ENCODE peak calls at places on chromosomes 13 and 19, in five cellular contexts. H, Z, V, R and P are unnamed samples.

GRCh38 chr13:31982540-31982939 is 49.0 kb upstream of the FRY start:
- DNase-seq in H (no peak), R (no peak), V (no peak), Z (peak; percentile 63), P (no peak)

GRCh38 chr13:79995334-79995733 is 345.6 kb downstream of the SPRY2 start:
- DNase-seq in Z (no peak), H (no peak), R (no peak), V (no peak), P (no peak)

GRCh38 chr13:51955281-51955771 is 55.9 kb downstream of the ATP7B start:
- DNase-seq in Z (no peak), V (peak; percentile 53), H (no peak), R (no peak), P (no peak)

GRCh38 chr19:19053508-19054314 is 10.1 kb upstream of the SLC25A42 start:
- DNase-seq in H (peak; percentile 84), V (peak; percentile 83), Z (peak; percentile 57), R (no peak), P (no peak)

GRCh38 chr19:48489608-48490216 is 20.5 kb downstream of the CYTH2 start:
- DNase-seq in H (peak; percentile 99), V (peak; percentile 80), Z (peak; percentile 60), R (no peak), P (no peak)

GRCh38 chr13:70386919-70387318 is 278.7 kb upstream of the KLHL1 start:
- DNase-seq in R (no peak), V (no peak), H (no peak), Z (no peak), P (no peak)

GRCh38 chr13:95704510-95704909 is 27.6 kb downstream of the DNAJC3 start:
- DNase-seq in V (peak; percentile 17), R (no peak), H (no peak), Z (no peak), P (no peak)

GRCh38 chr19:19120308-19121156 is 17.7 kb downstream of the TMEM161A start:
- DNase-seq in V (peak; percentile 99), R (no peak), H (peak; percentile 100), Z (no peak), P (peak; percentile 78)

GRCh38 chr13:36918246-36919060 is 1.6 kb downstream of the SMAD9 start:
- DNase-seq in V (no peak), Z (no peak), R (no peak), H (no peak), P (no peak)

GRCh38 chr19:5641171-5641570 is 18.3 kb downstream of the SAFB start:
- DNase-seq in Z (no peak), V (no peak), R (no peak), H (no peak), P (no peak)

GRCh38 chr13:96781141-96781540 is 213.1 kb downstream of the OXGR1 start:
- DNase-seq in H (no peak), R (no peak), V (no peak), Z (no peak), P (no peak)

GRCh38 chr19:1009043-1009975 is 9.1 kb downstream of the GRIN3B start:
- DNase-seq in Z (no peak), H (no peak), R (no peak), V (no peak), P (no peak)
- TF ChIP-seq POLR2AphosphoS5 in Z (no peak), H (no peak), R (no peak), V (no peak), P (no peak)

DNA sequence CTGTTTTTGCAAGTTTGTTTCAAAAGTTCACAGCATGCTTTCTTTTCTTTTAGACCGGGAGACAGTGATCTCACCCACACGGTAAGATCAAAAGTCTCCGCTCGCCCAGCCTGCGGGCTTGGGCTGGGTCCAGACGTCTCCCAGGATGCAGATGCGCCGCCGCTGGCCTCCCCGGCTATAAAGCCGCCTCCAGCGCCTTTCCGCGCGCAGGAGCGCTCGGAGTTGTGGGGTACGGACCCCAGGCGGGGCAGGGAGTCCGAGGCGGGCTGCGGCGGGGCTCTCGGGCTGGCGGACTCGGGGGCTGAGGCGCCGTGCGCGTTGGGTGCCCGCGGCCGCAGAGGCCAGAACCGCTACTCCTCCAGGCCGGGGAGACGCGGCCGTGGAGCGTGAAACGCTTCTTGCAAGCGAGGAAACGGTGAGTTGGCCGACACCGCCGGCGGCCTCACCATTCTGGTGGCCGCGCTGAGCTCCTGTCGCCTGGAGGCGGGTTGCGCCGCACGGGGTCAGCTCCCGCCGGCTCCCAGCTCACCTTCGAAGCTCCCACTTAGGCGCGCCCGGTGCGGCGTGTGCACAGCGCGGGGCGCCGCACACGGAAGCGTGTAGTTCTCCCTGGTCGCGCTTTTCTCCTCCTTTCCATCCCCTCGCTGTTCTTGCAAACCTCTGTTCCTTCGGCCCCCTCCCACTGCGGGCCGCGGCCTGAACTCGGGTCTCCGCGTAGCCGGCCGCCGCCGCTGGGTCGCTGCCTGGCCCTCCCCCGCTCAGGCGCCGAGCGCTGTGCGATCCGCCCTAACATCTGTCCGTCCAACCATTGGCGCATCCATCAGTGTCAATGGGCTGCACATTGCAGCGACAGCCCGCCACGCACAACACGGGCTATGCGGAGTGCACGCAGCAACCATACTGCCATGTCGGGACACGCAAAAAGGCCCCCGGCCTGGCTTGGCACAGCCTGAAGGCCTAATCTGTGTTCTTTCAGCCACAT is 2.3 kb upstream of the TSHZ3 start:
- DNase-seq in H (peak; percentile 66), Z (no peak), R (no peak), V (no peak), P (no peak)
- H3K9ac ChIP-seq in H (no peak overlapping the region), Z (no peak overlapping the region), R (no peak overlapping the region), V (no peak overlapping the region), P (peak overlapping the region; percentile 94)

GRCh38 chr19:1568320-1569019 is at the start of gene MEX3D:
- DNase-seq in V (peak; percentile 85), R (no peak), H (peak; percentile 79), Z (no peak), P (no peak)
- TF ChIP-seq POLR2AphosphoS5 in V (no peak), R (no peak), H (no peak), Z (no peak), P (peak; percentile 60)

DNA sequence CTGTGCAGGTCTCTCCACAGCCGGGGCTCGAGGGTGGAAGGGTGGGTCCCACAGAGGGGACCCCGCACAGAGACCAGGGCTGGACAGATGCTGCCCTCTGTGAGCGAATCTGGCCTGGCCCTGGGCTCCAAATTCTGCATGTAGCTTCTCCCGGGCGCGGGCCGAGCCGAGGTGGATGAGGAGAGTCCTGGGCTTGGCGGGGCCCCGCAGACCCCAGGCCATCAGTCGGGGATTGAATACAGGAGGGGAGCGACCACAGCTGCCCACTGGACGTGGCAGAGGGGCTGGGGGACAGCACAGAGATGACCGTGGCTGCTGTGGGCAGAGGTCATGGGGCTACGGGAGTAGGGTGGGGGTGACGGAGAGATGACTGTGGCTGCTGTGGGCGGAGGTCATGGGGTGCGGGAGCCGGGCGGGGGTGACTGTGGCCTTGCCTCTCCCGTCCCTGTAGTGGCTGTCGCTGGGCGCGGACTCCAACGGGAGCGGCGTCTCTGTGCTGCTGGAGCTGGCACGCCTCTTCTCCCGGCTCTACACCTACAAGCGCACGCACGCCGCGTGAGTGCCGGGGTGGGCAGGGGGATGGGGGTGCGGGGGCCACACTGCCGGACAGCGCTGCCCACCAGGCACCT is 15.5 kb downstream of the NCLN start:
- DNase-seq in Z (no peak), R (no peak), H (no peak), V (no peak), P (no peak)
- H3K9ac ChIP-seq in Z (no peak overlapping the region), R (no peak overlapping the region), H (no peak overlapping the region), V (peak overlapping the region; percentile 58), P (no peak overlapping the region)

DNA sequence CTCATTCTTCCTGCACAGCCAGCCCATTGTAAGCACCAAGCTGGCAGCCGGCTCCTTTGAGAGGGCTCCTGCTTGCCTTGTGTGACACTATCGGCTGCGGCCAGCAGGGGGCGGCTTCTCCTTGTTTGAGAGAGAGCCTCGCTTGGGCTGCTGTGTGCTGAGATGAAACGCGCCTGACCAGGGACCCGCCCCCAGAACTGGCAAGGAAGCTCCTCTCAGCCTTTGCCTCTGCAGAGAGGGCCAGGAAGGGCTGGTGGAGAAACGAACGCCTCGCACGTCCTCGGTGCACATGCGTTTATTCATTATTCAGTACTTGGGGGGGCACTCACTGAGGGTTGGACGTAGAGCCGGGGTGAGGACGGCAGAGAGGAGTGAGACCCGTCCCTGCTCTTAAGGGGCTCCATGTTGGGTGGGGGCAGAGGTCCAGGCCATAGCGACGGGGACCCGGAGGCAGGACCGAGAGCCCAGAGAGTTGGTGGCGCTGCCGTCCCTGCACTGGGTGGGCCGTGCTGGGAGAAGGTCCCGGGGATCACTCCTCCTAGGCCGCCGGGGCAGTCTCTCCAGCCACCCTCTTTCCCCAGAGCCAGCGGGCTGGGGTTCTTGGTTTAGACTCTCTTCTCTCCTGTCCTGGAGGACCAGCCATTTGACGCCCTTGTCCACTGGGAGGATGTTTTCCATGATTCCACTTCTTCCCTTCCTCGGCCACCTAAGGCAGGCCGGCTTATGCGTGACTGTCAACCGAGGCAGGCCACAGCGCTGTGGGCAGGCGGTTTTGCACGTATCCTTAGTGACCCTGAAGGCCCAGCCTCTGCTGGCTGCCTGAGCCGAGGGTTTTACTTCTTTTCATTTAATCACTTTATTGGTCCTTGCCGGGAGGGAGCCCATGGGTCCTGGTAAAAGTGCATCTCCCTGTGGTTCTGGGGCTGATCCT is 174.5 kb downstream of the KATNAL1 start:
- DNase-seq in H (peak; percentile 100), Z (peak; percentile 78), V (peak; percentile 88), R (no peak), P (peak; percentile 79)
- TF ChIP-seq POLR2AphosphoS5 in H (no peak), Z (no peak), V (no peak), R (no peak), P (peak; percentile 58)

DNA sequence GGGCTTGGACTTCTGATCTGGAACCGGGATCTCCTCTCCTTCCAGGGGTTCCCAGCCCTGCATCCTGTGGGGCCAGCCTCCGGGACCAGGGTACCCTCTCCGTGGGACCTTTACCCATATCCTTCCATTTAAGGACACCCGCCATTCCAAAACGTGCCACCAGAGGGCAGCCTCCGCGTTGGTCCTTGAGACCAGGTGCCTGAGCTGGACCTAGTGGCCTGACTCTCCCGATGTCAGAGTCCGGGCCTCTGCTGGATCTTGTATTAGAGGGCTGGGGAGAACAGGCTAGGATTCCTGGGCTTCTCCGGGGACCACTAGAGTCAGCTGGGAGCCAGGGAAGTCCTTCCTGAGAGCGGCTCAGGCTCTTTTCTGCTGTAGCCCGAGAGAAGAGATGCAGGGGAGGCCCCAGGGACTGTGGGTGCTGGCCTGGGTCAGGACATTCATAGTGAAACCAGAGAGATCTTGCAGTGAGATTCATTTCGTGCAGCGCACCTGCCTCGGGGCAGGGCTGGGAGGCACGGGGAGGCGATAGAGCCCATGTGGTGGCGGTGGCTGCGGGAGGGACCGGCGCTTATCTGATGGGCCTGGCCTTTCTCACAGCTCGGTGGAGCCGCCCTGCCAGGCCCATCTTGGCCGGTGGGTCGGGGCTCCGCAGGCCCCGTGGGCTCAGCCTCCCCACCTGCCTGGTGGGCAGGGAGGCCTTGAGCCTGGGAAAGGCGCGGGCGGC is 9.8 kb upstream of the SLC7A10 start:
- DNase-seq in H (peak; percentile 99), R (peak; percentile 61), Z (peak; percentile 57), V (peak; percentile 80), P (peak; percentile 6)
- H3K9ac ChIP-seq in H (no peak overlapping the region), R (peak overlapping the region; percentile 25), Z (no peak overlapping the region), V (no peak overlapping the region), P (no peak overlapping the region)

GRCh38 chr13:34002141-34002540 is 184.2 kb downstream of the RFC3 start:
- DNase-seq in H (no peak), R (no peak), V (no peak), Z (no peak), P (no peak)

GRCh38 chr13:34000955-34001354 is 183.0 kb downstream of the RFC3 start:
- DNase-seq in V (no peak), Z (no peak), H (no peak), R (no peak), P (no peak)

GRCh38 chr13:34001357-34001756 is 183.4 kb downstream of the RFC3 start:
- DNase-seq in Z (no peak), V (no peak), H (no peak), R (no peak), P (no peak)

GRCh38 chr13:33997574-33997973 is 179.6 kb downstream of the RFC3 start:
- DNase-seq in H (no peak), Z (no peak), R (no peak), V (no peak), P (no peak)

GRCh38 chr13:33999830-34000605 is 182.1 kb downstream of the RFC3 start:
- DNase-seq in R (no peak), V (no peak), Z (no peak), H (no peak), P (no peak)
- TF ChIP-seq POLR2AphosphoS5 in R (no peak), V (no peak), Z (no peak), H (no peak), P (no peak)